ENCODE peak calls at places on chromosomes 1 and 21, in ten cellular contexts. One of them, this sample, is unnamed.
A peak's percentile ranks its signal among the peaks of the same experiment; 100 is the strongest.

GRCh38 chr21:38712076-38712475 is 93.7 kb upstream of the ETS2 start:
- DNase-seq in K562: peak; percentile 51
- DNase-seq in right lobe of liver: no peak
- DNase-seq in HCT116: peak; percentile 31
- DNase-seq in IMR-90: peak; percentile 27
- DNase-seq in transverse colon: peak; percentile 44
- DNase-seq in tibial nerve: no peak
- DNase-seq in breast epithelium: no peak
- DNase-seq in body of pancreas: no peak
- DNase-seq in Peyer's patch: no peak
- DNase-seq in this sample: no peak

GRCh38 chr1:156258859-156259258 is 11.0 kb upstream of the PAQR6 start:
- DNase-seq in Peyer's patch: no peak
- DNase-seq in body of pancreas: no peak
- DNase-seq in tibial nerve: no peak
- DNase-seq in K562: no peak
- DNase-seq in IMR-90: no peak
- DNase-seq in transverse colon: no peak
- DNase-seq in HCT116: no peak
- DNase-seq in breast epithelium: no peak
- DNase-seq in right lobe of liver: no peak
- DNase-seq in this sample: no peak

GRCh38 chr21:25916226-25916625 is 181.5 kb downstream of the GABPA start:
- DNase-seq in Peyer's patch: no peak
- DNase-seq in tibial nerve: no peak
- DNase-seq in IMR-90: no peak
- DNase-seq in K562: no peak
- DNase-seq in right lobe of liver: no peak
- DNase-seq in HCT116: no peak
- DNase-seq in breast epithelium: no peak
- DNase-seq in transverse colon: no peak
- DNase-seq in body of pancreas: no peak
- DNase-seq in this sample: no peak

GRCh38 chr1:247366926-247367325 is 35.3 kb upstream of the ZNF496 start:
- DNase-seq in breast epithelium: no peak
- DNase-seq in transverse colon: no peak
- DNase-seq in IMR-90: no peak
- DNase-seq in K562: no peak
- DNase-seq in body of pancreas: no peak
- DNase-seq in Peyer's patch: no peak
- DNase-seq in right lobe of liver: no peak
- DNase-seq in HCT116: no peak
- DNase-seq in tibial nerve: no peak
- DNase-seq in this sample: no peak

GRCh38 chr1:19612516-19612915 is 31.6 kb upstream of the NBL1 start:
- DNase-seq in tibial nerve: no peak
- DNase-seq in HCT116: no peak
- DNase-seq in right lobe of liver: no peak
- DNase-seq in K562: peak; percentile 31
- DNase-seq in Peyer's patch: no peak
- DNase-seq in IMR-90: no peak
- DNase-seq in transverse colon: peak; percentile 36
- DNase-seq in body of pancreas: no peak
- DNase-seq in breast epithelium: no peak
- DNase-seq in this sample: no peak

GRCh38 chr1:24526940-24527542 is 24.4 kb downstream of the RCAN3 start:
- DNase-seq in body of pancreas: no peak
- DNase-seq in IMR-90: peak; percentile 20
- DNase-seq in right lobe of liver: no peak
- DNase-seq in transverse colon: no peak
- DNase-seq in tibial nerve: no peak
- DNase-seq in K562: peak; percentile 54
- DNase-seq in breast epithelium: no peak
- DNase-seq in HCT116: peak; percentile 16
- DNase-seq in Peyer's patch: peak; percentile 53
- DNase-seq in this sample: no peak

GRCh38 chr1:40404670-40405462 is 31.3 kb downstream of the SMAP2 start:
- DNase-seq in K562: peak; percentile 80
- DNase-seq in tibial nerve: no peak
- DNase-seq in body of pancreas: peak; percentile 42
- DNase-seq in right lobe of liver: no peak
- DNase-seq in breast epithelium: no peak
- DNase-seq in HCT116: peak; percentile 51
- DNase-seq in Peyer's patch: peak; percentile 17
- DNase-seq in transverse colon: no peak
- DNase-seq in IMR-90: peak; percentile 79
- DNase-seq in this sample: no peak

GRCh38 chr1:161185732-161186311 is 8.5 kb upstream of the B4GALT3 start:
- DNase-seq in K562: no peak
- DNase-seq in breast epithelium: no peak
- DNase-seq in body of pancreas: no peak
- DNase-seq in HCT116: no peak
- DNase-seq in transverse colon: no peak
- DNase-seq in IMR-90: no peak
- DNase-seq in right lobe of liver: peak; percentile 15
- DNase-seq in tibial nerve: no peak
- DNase-seq in Peyer's patch: peak; percentile 75
- DNase-seq in this sample: no peak

DNA sequence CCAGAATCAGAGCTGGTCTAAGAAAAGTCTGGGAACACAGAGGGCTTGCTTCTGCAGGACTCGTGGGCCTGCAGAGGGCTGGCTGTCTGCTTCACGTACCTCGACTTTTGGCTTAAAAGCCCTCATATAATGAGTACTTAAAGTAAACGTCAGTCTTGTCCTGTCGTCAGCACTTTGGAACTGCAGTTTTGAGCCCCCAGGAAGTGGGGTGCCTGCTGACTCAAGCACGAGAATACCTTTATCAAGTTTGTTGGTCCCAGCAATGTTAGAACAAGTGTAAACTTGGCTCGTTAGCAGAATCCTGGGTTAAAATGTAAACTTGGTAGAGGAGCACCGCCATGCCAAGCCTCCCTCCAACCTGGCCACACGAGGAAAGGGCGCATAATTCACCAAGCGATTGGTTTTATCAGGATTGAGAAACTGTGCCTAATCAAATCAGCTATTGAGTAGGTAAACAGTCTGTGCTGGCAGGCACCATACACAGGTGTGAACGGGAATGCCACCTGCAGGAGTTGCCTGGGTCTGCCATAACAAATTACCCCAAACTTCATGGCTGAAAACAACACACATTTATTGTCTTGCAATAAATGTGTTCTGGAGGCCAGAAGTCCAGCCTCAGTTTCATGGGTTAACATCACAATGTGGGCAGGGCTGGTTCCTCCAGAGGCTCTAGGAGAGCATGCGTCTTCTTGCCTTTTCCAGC is 45.0 kb upstream of the FHAD1 start:
- DNase-seq in transverse colon: peak; percentile 76
- DNase-seq in right lobe of liver: peak; percentile 57
- DNase-seq in body of pancreas: peak; percentile 90
- DNase-seq in Peyer's patch: no peak
- DNase-seq in HCT116: no peak
- DNase-seq in K562: no peak
- DNase-seq in tibial nerve: no peak
- DNase-seq in breast epithelium: no peak
- DNase-seq in IMR-90: no peak
- DNase-seq in this sample: no peak
- H3K4me1 ChIP-seq in transverse colon: peaks cover 70% of the 10 kb centered on the region
- H3K4me1 ChIP-seq in right lobe of liver: peaks cover 26% of the 10 kb centered on the region
- H3K4me1 ChIP-seq in body of pancreas: peaks cover 96% of the 10 kb centered on the region
- H3K4me1 ChIP-seq in Peyer's patch: no peaks in the 10 kb centered on the region
- H3K4me1 ChIP-seq in HCT116: peaks cover 84% of the 10 kb centered on the region
- H3K4me1 ChIP-seq in K562: no peaks in the 10 kb centered on the region
- H3K4me1 ChIP-seq in tibial nerve: no peaks in the 10 kb centered on the region
- H3K4me1 ChIP-seq in breast epithelium: peaks cover 5% of the 10 kb centered on the region
- H3K4me1 ChIP-seq in IMR-90: peaks cover 25% of the 10 kb centered on the region
- H3K4me1 ChIP-seq in this sample: no peaks in the 10 kb centered on the region

DNA sequence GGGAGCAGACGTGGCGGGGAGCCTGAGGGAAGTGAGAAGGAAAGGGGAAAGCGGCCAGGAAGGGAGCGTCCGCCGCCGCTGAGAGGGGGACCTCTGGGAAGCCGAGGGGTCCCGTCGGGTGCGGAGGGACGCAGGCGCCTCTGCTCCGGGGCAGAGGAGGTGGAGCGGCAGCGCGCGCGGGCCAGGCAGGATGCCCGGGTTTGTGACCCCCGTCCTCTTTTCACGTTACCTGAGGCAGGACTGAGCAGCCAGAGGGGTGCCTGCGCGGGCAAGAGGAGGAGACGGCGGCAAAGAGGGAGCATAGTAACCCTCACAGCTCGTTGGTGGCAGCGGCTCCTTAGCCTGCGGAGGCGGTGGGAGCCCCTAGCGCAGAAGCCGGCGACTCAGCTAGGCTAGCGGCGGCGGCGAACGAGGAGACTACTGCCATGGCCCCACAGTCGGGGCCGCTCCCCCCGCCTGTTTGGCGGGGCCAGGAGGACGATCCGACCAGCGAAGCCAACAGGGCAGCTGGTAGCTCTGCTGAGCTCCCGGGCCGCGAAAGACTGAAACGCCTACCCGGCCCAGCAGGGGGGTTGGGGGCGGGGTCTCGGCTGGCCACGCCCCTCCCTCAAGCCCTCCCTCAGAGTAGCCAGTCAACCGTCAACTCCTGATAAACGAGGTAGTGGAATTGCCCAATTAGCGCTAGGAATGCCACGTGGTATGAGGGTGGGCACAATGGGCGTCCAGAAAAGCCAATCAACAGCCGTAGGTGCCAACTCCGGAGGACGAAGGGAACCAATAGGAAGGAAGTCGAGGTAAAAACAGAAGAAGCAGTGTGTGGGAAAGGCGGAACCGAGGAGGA is at the start of gene TESK2:
- DNase-seq in tibial nerve: peak; percentile 95
- DNase-seq in Peyer's patch: peak; percentile 97
- DNase-seq in right lobe of liver: peak; percentile 95
- DNase-seq in K562: peak; percentile 89
- DNase-seq in body of pancreas: peak; percentile 99
- DNase-seq in transverse colon: peak; percentile 98
- DNase-seq in breast epithelium: peak; percentile 97
- DNase-seq in IMR-90: peak; percentile 99
- DNase-seq in HCT116: peak; percentile 100
- DNase-seq in this sample: peak; percentile 98
- TF ChIP-seq POLR2A in tibial nerve: peak; percentile 79
- TF ChIP-seq POLR2A in Peyer's patch: peak; percentile 91
- TF ChIP-seq POLR2A in right lobe of liver: peak; percentile 95
- TF ChIP-seq POLR2A in K562: peak; percentile 72
- TF ChIP-seq POLR2A in body of pancreas: peak; percentile 91
- TF ChIP-seq POLR2A in transverse colon: peak; percentile 90
- TF ChIP-seq POLR2A in breast epithelium: peak; percentile 50
- TF ChIP-seq POLR2A in IMR-90: peak; percentile 62
- TF ChIP-seq POLR2A in HCT116: no peak
- TF ChIP-seq POLR2A in this sample: peak; percentile 89

GRCh38 chr1:173856903-173857302 is 10.9 kb downstream of the GAS5 start:
- DNase-seq in right lobe of liver: no peak
- DNase-seq in HCT116: no peak
- DNase-seq in tibial nerve: no peak
- DNase-seq in transverse colon: no peak
- DNase-seq in K562: no peak
- DNase-seq in IMR-90: peak; percentile 44
- DNase-seq in body of pancreas: no peak
- DNase-seq in breast epithelium: no peak
- DNase-seq in Peyer's patch: no peak
- DNase-seq in this sample: no peak

GRCh38 chr1:173852105-173852504 is 15.7 kb downstream of the GAS5 start:
- DNase-seq in K562: no peak
- DNase-seq in transverse colon: no peak
- DNase-seq in body of pancreas: no peak
- DNase-seq in breast epithelium: no peak
- DNase-seq in IMR-90: peak; percentile 76
- DNase-seq in HCT116: no peak
- DNase-seq in right lobe of liver: no peak
- DNase-seq in Peyer's patch: no peak
- DNase-seq in tibial nerve: no peak
- DNase-seq in this sample: no peak

GRCh38 chr1:173857363-173857917 is 10.3 kb downstream of the GAS5 start:
- DNase-seq in IMR-90: no peak
- DNase-seq in tibial nerve: no peak
- DNase-seq in body of pancreas: no peak
- DNase-seq in Peyer's patch: no peak
- DNase-seq in right lobe of liver: no peak
- DNase-seq in HCT116: no peak
- DNase-seq in transverse colon: no peak
- DNase-seq in breast epithelium: no peak
- DNase-seq in K562: peak; percentile 8
- DNase-seq in this sample: no peak

GRCh38 chr1:173856014-173856413 is 11.8 kb downstream of the GAS5 start:
- DNase-seq in Peyer's patch: no peak
- DNase-seq in HCT116: no peak
- DNase-seq in tibial nerve: no peak
- DNase-seq in IMR-90: no peak
- DNase-seq in transverse colon: no peak
- DNase-seq in right lobe of liver: no peak
- DNase-seq in body of pancreas: no peak
- DNase-seq in K562: no peak
- DNase-seq in breast epithelium: no peak
- DNase-seq in this sample: no peak

DNA sequence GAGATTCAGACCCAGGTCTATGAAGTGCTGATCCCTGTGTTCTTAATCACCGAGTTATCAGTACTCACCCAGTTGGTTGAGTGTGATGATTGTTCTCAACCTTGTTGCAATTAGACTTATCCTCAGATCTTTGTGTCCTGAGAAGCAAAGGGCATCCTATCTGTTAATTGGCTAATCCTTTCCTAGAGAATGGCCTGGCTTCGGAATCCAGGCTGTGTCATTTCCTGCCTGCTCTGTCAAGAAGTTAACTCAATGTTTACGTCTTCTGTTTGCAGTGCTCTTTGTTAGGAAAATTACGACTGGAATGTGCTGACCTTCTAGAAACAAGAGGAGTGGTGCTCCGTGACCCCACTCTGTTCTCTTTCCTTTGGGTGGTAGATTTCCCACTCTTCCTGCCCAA is 14.7 kb downstream of the GAS5 start:
- DNase-seq in Peyer's patch: no peak
- DNase-seq in tibial nerve: no peak
- DNase-seq in IMR-90: peak; percentile 88
- DNase-seq in HCT116: no peak
- DNase-seq in breast epithelium: no peak
- DNase-seq in K562: peak; percentile 6
- DNase-seq in body of pancreas: no peak
- DNase-seq in right lobe of liver: no peak
- DNase-seq in transverse colon: no peak
- DNase-seq in this sample: no peak
- H3K27ac ChIP-seq in Peyer's patch: no peak overlapping the region
- H3K27ac ChIP-seq in tibial nerve: peak overlapping the region; percentile 9
- H3K27ac ChIP-seq in IMR-90: peak overlapping the region; percentile 86
- H3K27ac ChIP-seq in HCT116: no peak overlapping the region
- H3K27ac ChIP-seq in breast epithelium: no peak overlapping the region
- H3K27ac ChIP-seq in K562: no peak overlapping the region
- H3K27ac ChIP-seq in body of pancreas: no peak overlapping the region
- H3K27ac ChIP-seq in right lobe of liver: peak overlapping the region; percentile 18
- H3K27ac ChIP-seq in transverse colon: no peak overlapping the region
- H3K27ac ChIP-seq in this sample: peak overlapping the region; percentile 32

DNA sequence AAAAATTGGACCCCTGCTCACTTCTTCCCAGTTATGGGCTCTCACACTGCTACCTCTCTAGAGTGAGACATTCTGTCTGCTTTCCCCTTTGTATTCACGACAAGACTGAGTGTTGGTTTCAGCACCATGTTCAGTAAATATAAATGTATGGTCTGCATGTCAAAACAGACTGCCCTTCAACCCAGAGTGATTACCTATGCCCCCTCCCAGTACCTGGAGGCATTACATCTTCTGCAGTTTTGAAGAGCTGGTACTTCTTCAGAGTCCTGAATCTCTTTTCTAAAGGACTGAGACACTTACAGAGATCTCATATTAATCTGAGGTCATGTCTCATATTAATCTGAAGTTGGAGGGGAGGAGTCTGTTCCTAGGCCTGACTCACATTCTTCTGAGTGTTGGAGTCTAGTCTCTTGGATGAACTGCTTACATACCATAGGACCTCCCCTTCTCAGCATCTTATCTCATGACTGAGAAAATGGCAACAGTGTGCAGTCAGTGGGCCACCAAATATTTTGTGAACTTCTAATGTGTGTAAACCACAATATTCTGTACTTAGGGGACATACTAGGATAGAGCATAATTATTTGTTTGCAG is 80.3 kb downstream of the RGL1 start:
- DNase-seq in K562: no peak
- DNase-seq in right lobe of liver: no peak
- DNase-seq in IMR-90: peak; percentile 44
- DNase-seq in tibial nerve: no peak
- DNase-seq in Peyer's patch: no peak
- DNase-seq in HCT116: no peak
- DNase-seq in body of pancreas: no peak
- DNase-seq in transverse colon: no peak
- DNase-seq in breast epithelium: no peak
- DNase-seq in this sample: no peak
- H3K4me1 ChIP-seq in K562: no peaks in the 10 kb centered on the region
- H3K4me1 ChIP-seq in right lobe of liver: no peaks in the 10 kb centered on the region
- H3K4me1 ChIP-seq in IMR-90: peaks cover 13% of the 10 kb centered on the region
- H3K4me1 ChIP-seq in tibial nerve: peaks cover 36% of the 10 kb centered on the region
- H3K4me1 ChIP-seq in Peyer's patch: no peaks in the 10 kb centered on the region
- H3K4me1 ChIP-seq in HCT116: peaks cover 10% of the 10 kb centered on the region
- H3K4me1 ChIP-seq in body of pancreas: peaks cover 29% of the 10 kb centered on the region
- H3K4me1 ChIP-seq in transverse colon: peaks cover 34% of the 10 kb centered on the region
- H3K4me1 ChIP-seq in breast epithelium: peaks cover 17% of the 10 kb centered on the region
- H3K4me1 ChIP-seq in this sample: no peaks in the 10 kb centered on the region

This sample was measured in uterus.